ENCODE peak calls at places on chromosomes 1 and 21, in nine cellular contexts. One of them, this sample, is unnamed.

GRCh38 chr1:150083907-150084306 is 16.3 kb downstream of the VPS45 start:
- DNase-seq in activated CD4-positive, alpha-beta T cell treated with anti-CD3 and anti-CD28 coated beads, Interleukin-2, amount 50 U/mL, for 48 hours: no peak
- DNase-seq in CD4-positive, alpha-beta T cell: no peak
- DNase-seq in AG09319: no peak
- DNase-seq in stimulated activated naive CD4-positive, alpha-beta T cell treated with Interleukin-2 at 50 U/mL for 16 hours: no peak
- DNase-seq in RWPE1: no peak
- DNase-seq in lung microvascular endothelial cell: no peak
- DNase-seq in WTC11: no peak
- DNase-seq in NCI-H146: no peak
- DNase-seq in this sample: no peak

GRCh38 chr1:225977937-225978748 is 21.0 kb downstream of the SDE2 start:
- DNase-seq in activated CD4-positive, alpha-beta T cell treated with anti-CD3 and anti-CD28 coated beads, Interleukin-2, amount 50 U/mL, for 48 hours: no peak
- DNase-seq in WTC11: no peak
- DNase-seq in CD4-positive, alpha-beta T cell: no peak
- DNase-seq in AG09319: no peak
- DNase-seq in lung microvascular endothelial cell: no peak
- DNase-seq in stimulated activated naive CD4-positive, alpha-beta T cell treated with Interleukin-2 at 50 U/mL for 16 hours: no peak
- DNase-seq in RWPE1: no peak
- DNase-seq in NCI-H146: no peak
- DNase-seq in this sample: peak

GRCh38 chr1:58979677-58980076 is 195.8 kb upstream of the JUN start:
- DNase-seq in WTC11: no peak
- DNase-seq in stimulated activated naive CD4-positive, alpha-beta T cell treated with Interleukin-2 at 50 U/mL for 16 hours: no peak
- DNase-seq in RWPE1: no peak
- DNase-seq in activated CD4-positive, alpha-beta T cell treated with anti-CD3 and anti-CD28 coated beads, Interleukin-2, amount 50 U/mL, for 48 hours: no peak
- DNase-seq in CD4-positive, alpha-beta T cell: no peak
- DNase-seq in lung microvascular endothelial cell: no peak
- DNase-seq in NCI-H146: no peak
- DNase-seq in AG09319: no peak
- DNase-seq in this sample: no peak

GRCh38 chr1:14977338-14977931 is 176.1 kb upstream of the TMEM51 start:
- DNase-seq in NCI-H146: no peak
- DNase-seq in lung microvascular endothelial cell: no peak
- DNase-seq in AG09319: no peak
- DNase-seq in RWPE1: no peak
- DNase-seq in stimulated activated naive CD4-positive, alpha-beta T cell treated with Interleukin-2 at 50 U/mL for 16 hours: no peak
- DNase-seq in activated CD4-positive, alpha-beta T cell treated with anti-CD3 and anti-CD28 coated beads, Interleukin-2, amount 50 U/mL, for 48 hours: no peak
- DNase-seq in CD4-positive, alpha-beta T cell: no peak
- DNase-seq in WTC11: no peak
- DNase-seq in this sample: no peak

GRCh38 chr21:29175408-29176147 is 45.1 kb downstream of the MAP3K7CL start:
- DNase-seq in activated CD4-positive, alpha-beta T cell treated with anti-CD3 and anti-CD28 coated beads, Interleukin-2, amount 50 U/mL, for 48 hours: no peak
- DNase-seq in NCI-H146: peak
- DNase-seq in WTC11: no peak
- DNase-seq in RWPE1: no peak
- DNase-seq in CD4-positive, alpha-beta T cell: no peak
- DNase-seq in stimulated activated naive CD4-positive, alpha-beta T cell treated with Interleukin-2 at 50 U/mL for 16 hours: no peak
- DNase-seq in lung microvascular endothelial cell: peak
- DNase-seq in AG09319: peak
- DNase-seq in this sample: no peak

GRCh38 chr1:33337994-33338494 is 17.1 kb upstream of the A3GALT2 start:
- DNase-seq in RWPE1: no peak
- DNase-seq in NCI-H146: no peak
- DNase-seq in activated CD4-positive, alpha-beta T cell treated with anti-CD3 and anti-CD28 coated beads, Interleukin-2, amount 50 U/mL, for 48 hours: no peak
- DNase-seq in CD4-positive, alpha-beta T cell: no peak
- DNase-seq in WTC11: no peak
- DNase-seq in AG09319: no peak
- DNase-seq in stimulated activated naive CD4-positive, alpha-beta T cell treated with Interleukin-2 at 50 U/mL for 16 hours: no peak
- DNase-seq in lung microvascular endothelial cell: no peak
- DNase-seq in this sample: no peak

GRCh38 chr1:99685516-99686180 is 39.7 kb downstream of the PALMD start:
- DNase-seq in RWPE1: peak
- DNase-seq in WTC11: peak
- DNase-seq in NCI-H146: peak
- DNase-seq in CD4-positive, alpha-beta T cell: peak
- DNase-seq in AG09319: peak
- DNase-seq in activated CD4-positive, alpha-beta T cell treated with anti-CD3 and anti-CD28 coated beads, Interleukin-2, amount 50 U/mL, for 48 hours: peak
- DNase-seq in lung microvascular endothelial cell: peak
- DNase-seq in stimulated activated naive CD4-positive, alpha-beta T cell treated with Interleukin-2 at 50 U/mL for 16 hours: peak
- DNase-seq in this sample: peak

GRCh38 chr1:85650645-85651044 is 57.6 kb downstream of the ZNHIT6 start:
- DNase-seq in lung microvascular endothelial cell: no peak
- DNase-seq in CD4-positive, alpha-beta T cell: no peak
- DNase-seq in RWPE1: no peak
- DNase-seq in stimulated activated naive CD4-positive, alpha-beta T cell treated with Interleukin-2 at 50 U/mL for 16 hours: no peak
- DNase-seq in AG09319: no peak
- DNase-seq in NCI-H146: no peak
- DNase-seq in activated CD4-positive, alpha-beta T cell treated with anti-CD3 and anti-CD28 coated beads, Interleukin-2, amount 50 U/mL, for 48 hours: no peak
- DNase-seq in WTC11: no peak
- DNase-seq in this sample: no peak

GRCh38 chr1:109388208-109388711 is 9.5 kb downstream of the SORT1 start:
- DNase-seq in activated CD4-positive, alpha-beta T cell treated with anti-CD3 and anti-CD28 coated beads, Interleukin-2, amount 50 U/mL, for 48 hours: no peak
- DNase-seq in AG09319: no peak
- DNase-seq in lung microvascular endothelial cell: no peak
- DNase-seq in CD4-positive, alpha-beta T cell: no peak
- DNase-seq in RWPE1: no peak
- DNase-seq in NCI-H146: no peak
- DNase-seq in WTC11: no peak
- DNase-seq in stimulated activated naive CD4-positive, alpha-beta T cell treated with Interleukin-2 at 50 U/mL for 16 hours: no peak
- DNase-seq in this sample: no peak

GRCh38 chr1:117181630-117182041 is 29.1 kb downstream of the VTCN1 start:
- DNase-seq in RWPE1: no peak
- DNase-seq in AG09319: no peak
- DNase-seq in lung microvascular endothelial cell: no peak
- DNase-seq in stimulated activated naive CD4-positive, alpha-beta T cell treated with Interleukin-2 at 50 U/mL for 16 hours: no peak
- DNase-seq in NCI-H146: no peak
- DNase-seq in CD4-positive, alpha-beta T cell: no peak
- DNase-seq in WTC11: no peak
- DNase-seq in activated CD4-positive, alpha-beta T cell treated with anti-CD3 and anti-CD28 coated beads, Interleukin-2, amount 50 U/mL, for 48 hours: no peak
- DNase-seq in this sample: no peak

GRCh38 chr1:48047116-48047515 is 49.9 kb upstream of the TRABD2B start:
- DNase-seq in RWPE1: peak
- DNase-seq in stimulated activated naive CD4-positive, alpha-beta T cell treated with Interleukin-2 at 50 U/mL for 16 hours: no peak
- DNase-seq in activated CD4-positive, alpha-beta T cell treated with anti-CD3 and anti-CD28 coated beads, Interleukin-2, amount 50 U/mL, for 48 hours: no peak
- DNase-seq in NCI-H146: no peak
- DNase-seq in AG09319: no peak
- DNase-seq in CD4-positive, alpha-beta T cell: no peak
- DNase-seq in WTC11: no peak
- DNase-seq in lung microvascular endothelial cell: no peak
- DNase-seq in this sample: no peak

GRCh38 chr21:27756191-27756590 is 789.3 kb upstream of the ADAMTS5 start:
- DNase-seq in CD4-positive, alpha-beta T cell: no peak
- DNase-seq in activated CD4-positive, alpha-beta T cell treated with anti-CD3 and anti-CD28 coated beads, Interleukin-2, amount 50 U/mL, for 48 hours: no peak
- DNase-seq in lung microvascular endothelial cell: no peak
- DNase-seq in WTC11: no peak
- DNase-seq in AG09319: no peak
- DNase-seq in stimulated activated naive CD4-positive, alpha-beta T cell treated with Interleukin-2 at 50 U/mL for 16 hours: no peak
- DNase-seq in RWPE1: no peak
- DNase-seq in NCI-H146: no peak
- DNase-seq in this sample: no peak

GRCh38 chr1:220894025-220894923 is 15.0 kb downstream of the HLX start:
- DNase-seq in RWPE1: no peak
- DNase-seq in NCI-H146: no peak
- DNase-seq in activated CD4-positive, alpha-beta T cell treated with anti-CD3 and anti-CD28 coated beads, Interleukin-2, amount 50 U/mL, for 48 hours: no peak
- DNase-seq in WTC11: peak
- DNase-seq in stimulated activated naive CD4-positive, alpha-beta T cell treated with Interleukin-2 at 50 U/mL for 16 hours: no peak
- DNase-seq in lung microvascular endothelial cell: no peak
- DNase-seq in AG09319: no peak
- DNase-seq in CD4-positive, alpha-beta T cell: no peak
- DNase-seq in this sample: no peak

GRCh38 chr1:19981507-19982312 is 2.3 kb upstream of the PLA2G2A start:
- DNase-seq in CD4-positive, alpha-beta T cell: no peak
- DNase-seq in NCI-H146: no peak
- DNase-seq in activated CD4-positive, alpha-beta T cell treated with anti-CD3 and anti-CD28 coated beads, Interleukin-2, amount 50 U/mL, for 48 hours: no peak
- DNase-seq in RWPE1: no peak
- DNase-seq in AG09319: no peak
- DNase-seq in stimulated activated naive CD4-positive, alpha-beta T cell treated with Interleukin-2 at 50 U/mL for 16 hours: no peak
- DNase-seq in lung microvascular endothelial cell: no peak
- DNase-seq in WTC11: no peak
- DNase-seq in this sample: no peak

GRCh38 chr1:16888806-16889178 is 7.0 kb upstream of the RNU1-2 start:
- DNase-seq in CD4-positive, alpha-beta T cell: no peak
- DNase-seq in activated CD4-positive, alpha-beta T cell treated with anti-CD3 and anti-CD28 coated beads, Interleukin-2, amount 50 U/mL, for 48 hours: no peak
- DNase-seq in NCI-H146: no peak
- DNase-seq in lung microvascular endothelial cell: peak
- DNase-seq in RWPE1: peak
- DNase-seq in stimulated activated naive CD4-positive, alpha-beta T cell treated with Interleukin-2 at 50 U/mL for 16 hours: no peak
- DNase-seq in WTC11: no peak
- DNase-seq in AG09319: no peak
- DNase-seq in this sample: no peak

GRCh38 chr1:57406428-57406827 is 17.4 kb downstream of the DAB1 start:
- DNase-seq in stimulated activated naive CD4-positive, alpha-beta T cell treated with Interleukin-2 at 50 U/mL for 16 hours: no peak
- DNase-seq in CD4-positive, alpha-beta T cell: no peak
- DNase-seq in WTC11: no peak
- DNase-seq in activated CD4-positive, alpha-beta T cell treated with anti-CD3 and anti-CD28 coated beads, Interleukin-2, amount 50 U/mL, for 48 hours: no peak
- DNase-seq in RWPE1: no peak
- DNase-seq in lung microvascular endothelial cell: no peak
- DNase-seq in NCI-H146: no peak
- DNase-seq in AG09319: no peak
- DNase-seq in this sample: no peak

GRCh38 chr1:158930504-158930903 is 848 bp upstream of the PYHIN1 start:
- DNase-seq in NCI-H146: no peak
- DNase-seq in activated CD4-positive, alpha-beta T cell treated with anti-CD3 and anti-CD28 coated beads, Interleukin-2, amount 50 U/mL, for 48 hours: peak
- DNase-seq in CD4-positive, alpha-beta T cell: peak
- DNase-seq in stimulated activated naive CD4-positive, alpha-beta T cell treated with Interleukin-2 at 50 U/mL for 16 hours: no peak
- DNase-seq in RWPE1: no peak
- DNase-seq in WTC11: no peak
- DNase-seq in lung microvascular endothelial cell: no peak
- DNase-seq in AG09319: no peak
- DNase-seq in this sample: peak

GRCh38 chr1:43547538-43548072 is 16.9 kb downstream of the PTPRF start:
- DNase-seq in AG09319: no peak
- DNase-seq in WTC11: no peak
- DNase-seq in stimulated activated naive CD4-positive, alpha-beta T cell treated with Interleukin-2 at 50 U/mL for 16 hours: no peak
- DNase-seq in activated CD4-positive, alpha-beta T cell treated with anti-CD3 and anti-CD28 coated beads, Interleukin-2, amount 50 U/mL, for 48 hours: no peak
- DNase-seq in CD4-positive, alpha-beta T cell: no peak
- DNase-seq in lung microvascular endothelial cell: no peak
- DNase-seq in NCI-H146: no peak
- DNase-seq in RWPE1: no peak
- DNase-seq in this sample: no peak

GRCh38 chr1:185478878-185479277 is 161.8 kb upstream of the IVNS1ABP start:
- DNase-seq in stimulated activated naive CD4-positive, alpha-beta T cell treated with Interleukin-2 at 50 U/mL for 16 hours: no peak
- DNase-seq in AG09319: no peak
- DNase-seq in NCI-H146: no peak
- DNase-seq in lung microvascular endothelial cell: no peak
- DNase-seq in CD4-positive, alpha-beta T cell: no peak
- DNase-seq in WTC11: no peak
- DNase-seq in activated CD4-positive, alpha-beta T cell treated with anti-CD3 and anti-CD28 coated beads, Interleukin-2, amount 50 U/mL, for 48 hours: no peak
- DNase-seq in RWPE1: no peak
- DNase-seq in this sample: no peak

GRCh38 chr1:166944186-166944967 is 31.0 kb downstream of the ILDR2 start:
- DNase-seq in AG09319: no peak
- DNase-seq in NCI-H146: no peak
- DNase-seq in activated CD4-positive, alpha-beta T cell treated with anti-CD3 and anti-CD28 coated beads, Interleukin-2, amount 50 U/mL, for 48 hours: no peak
- DNase-seq in WTC11: no peak
- DNase-seq in CD4-positive, alpha-beta T cell: no peak
- DNase-seq in RWPE1: no peak
- DNase-seq in stimulated activated naive CD4-positive, alpha-beta T cell treated with Interleukin-2 at 50 U/mL for 16 hours: no peak
- DNase-seq in lung microvascular endothelial cell: no peak
- DNase-seq in this sample: no peak